ENCODE peak calls at places on chromosomes 2 and 18, in four cellular contexts. E is IMR-90; C is substantia nigra; B is effector memory CD4-positive, alpha-beta T cell. F is an unnamed sample.
A peak's percentile ranks its signal among the peaks of the same experiment; 100 is the strongest.

GRCh38 chr2:60334610-60335009 is 218.8 kb downstream of the BCL11A start:
- DNase-seq in E (no peak), C (no peak), B (no peak), F (no peak)

GRCh38 chr2:17735864-17736263 is 17.7 kb downstream of the SMC6 start:
- DNase-seq in E (no peak), C (no peak), B (no peak), F (no peak)

GRCh38 chr2:30862054-30862651 is 54.9 kb upstream of the CAPN13 start:
- DNase-seq in E (peak; percentile 73), C (no peak), B (no peak), F (peak; percentile 65)

GRCh38 chr2:200735061-200735460 is 76.6 kb upstream of the BZW1 start:
- DNase-seq in E (no peak), C (no peak), B (no peak), F (no peak)

GRCh38 chr2:5164806-5165525 is 527.2 kb upstream of the SOX11 start:
- DNase-seq in E (peak; percentile 67), C (no peak), B (no peak), F (peak; percentile 60)

GRCh38 chr2:179410552-179411356 is 146.1 kb upstream of the SESTD1 start:
- DNase-seq in E (peak; percentile 65), C (no peak), B (no peak), F (peak; percentile 78)

GRCh38 chr2:180040146-180040925 is 33.2 kb upstream of the CWC22 start:
- DNase-seq in E (peak; percentile 97), C (no peak), B (no peak), F (peak; percentile 100)

GRCh38 chr2:208266641-208267335 is 733 bp downstream of the PIKFYVE start:
- DNase-seq in E (peak; percentile 41), C (no peak), B (no peak), F (peak; percentile 32)

GRCh38 chr18:9619545-9619944 is 5.2 kb upstream of the PPP4R1 start:
- DNase-seq in E (peak; percentile 92), C (no peak), B (no peak), F (peak; percentile 86)

GRCh38 chr2:88729061-88729745 is 37.7 kb downstream of the RPIA start:
- DNase-seq in E (no peak), C (no peak), B (no peak), F (peak; percentile 14)

GRCh38 chr2:199202964-199203363 is 254.8 kb downstream of the SATB2 start:
- DNase-seq in E (no peak), C (no peak), B (no peak), F (no peak)

GRCh38 chr2:105403785-105404698 is 5.2 kb upstream of the FHL2 start:
- DNase-seq in E (peak; percentile 94), C (no peak), B (no peak), F (peak; percentile 90)

GRCh38 chr2:212364106-212364505 is 174.5 kb downstream of the ERBB4 start:
- DNase-seq in E (no peak), C (no peak), B (no peak), F (peak; percentile 83)

GRCh38 chr2:20025065-20025786 is 12.8 kb upstream of the MATN3 start:
- DNase-seq in E (peak; percentile 48), C (no peak), B (no peak), F (no peak)

GRCh38 chr2:128449226-128450061 is 130.8 kb upstream of the HS6ST1 start:
- DNase-seq in E (no peak), C (no peak), B (no peak), F (no peak)

GRCh38 chr18:48638451-48638850 is 99.6 kb downstream of the CTIF start:
- DNase-seq in E (no peak), C (no peak), B (no peak), F (no peak)

GRCh38 chr2:131121464-131121863 is 16.3 kb downstream of the PLEKHB2 start:
- DNase-seq in E (peak; percentile 58), C (no peak), B (no peak), F (peak; percentile 32)

GRCh38 chr2:152157253-152157652 is 18.3 kb downstream of the STAM2 start:
- DNase-seq in E (no peak), C (no peak), B (no peak), F (no peak)

GRCh38 chr18:79853993-79854364 is 56.2 kb downstream of the KCNG2 start:
- DNase-seq in E (no peak), C (no peak), B (no peak), F (no peak)

GRCh38 chr2:59826177-59826576 is 727.3 kb downstream of the BCL11A start:
- DNase-seq in E (no peak), C (no peak), B (no peak), F (no peak)

GRCh38 chr2:149894226-149894625 is 306.7 kb upstream of the MMADHC start:
- DNase-seq in E (no peak), C (no peak), B (no peak), F (no peak)

GRCh38 chr2:74845217-74845751 is 11.4 kb downstream of the HK2 start:
- DNase-seq in E (peak; percentile 94), C (peak; percentile 53), B (no peak), F (peak; percentile 88)

GRCh38 chr2:238777369-238778067 is 70.4 kb upstream of the TWIST2 start:
- DNase-seq in E (no peak), C (no peak), B (no peak), F (no peak)

GRCh38 chr2:1675633-1676032 is 68.7 kb downstream of the PXDN start:
- DNase-seq in E (peak; percentile 99), C (no peak), B (no peak), F (peak; percentile 83)

GRCh38 chr2:6863792-6864191 is 1.9 kb downstream of the CMPK2 start:
- DNase-seq in E (no peak), C (no peak), B (no peak), F (no peak)

GRCh38 chr2:238242731-238243495 is 3.1 kb upstream of the HES6 start:
- DNase-seq in E (no peak), C (no peak), B (no peak), F (no peak)

GRCh38 chr2:174753038-174753633 is 11.1 kb downstream of the CHRNA1 start:
- DNase-seq in E (no peak), C (no peak), B (peak; percentile 38), F (no peak)

GRCh38 chr2:88059979-88060906 is 4.7 kb upstream of the KRCC1 start:
- DNase-seq in E (peak; percentile 31), C (no peak), B (no peak), F (peak; percentile 52)

GRCh38 chr2:45195916-45196315 is 186.7 kb upstream of the SIX2 start:
- DNase-seq in E (no peak), C (no peak), B (no peak), F (no peak)

GRCh38 chr18:21538230-21538629 is 62.3 kb downstream of the ESCO1 start:
- DNase-seq in E (no peak), C (no peak), B (no peak), F (no peak)

GRCh38 chr2:191321861-191322662 is 76.9 kb downstream of the MYO1B start:
- DNase-seq in E (peak; percentile 51), C (no peak), B (no peak), F (peak; percentile 55)

GRCh38 chr2:8548065-8548870 is 133.6 kb upstream of the ID2 start:
- DNase-seq in E (no peak), C (no peak), B (no peak), F (no peak)

GRCh38 chr2:109261906-109262631 is 133.1 kb downstream of the SH3RF3 start:
- DNase-seq in E (no peak), C (no peak), B (no peak), F (no peak)

F was measured in fibroblast of the aortic adventitia.